ENCODE peak calls at places on chromosomes 11 and 22, in ten cellular contexts. One of them, this sample, is unnamed.

GRCh38 chr11:59754494-59754858 is 700 bp upstream of the STX3 start:
- DNase-seq in GM12878: no peak
- DNase-seq in transverse colon: peak; percentile 46
- DNase-seq in left ventricle myocardium inferior: peak; percentile 19
- DNase-seq in upper lobe of left lung: no peak
- DNase-seq in right atrium auricular region: no peak
- DNase-seq in sigmoid colon: no peak
- DNase-seq in lung: no peak
- DNase-seq in neural progenitor cell: peak; percentile 56
- DNase-seq in A673: peak; percentile 42
- DNase-seq in this sample: no peak

GRCh38 chr11:102367364-102367763 is 20.4 kb downstream of the BIRC2 start:
- DNase-seq in GM12878: no peak
- DNase-seq in transverse colon: no peak
- DNase-seq in left ventricle myocardium inferior: no peak
- DNase-seq in upper lobe of left lung: no peak
- DNase-seq in right atrium auricular region: no peak
- DNase-seq in sigmoid colon: no peak
- DNase-seq in lung: no peak
- DNase-seq in neural progenitor cell: no peak
- DNase-seq in A673: peak; percentile 55
- DNase-seq in this sample: no peak

GRCh38 chr11:96035744-96036087 is 111.8 kb upstream of the MTMR2 start:
- DNase-seq in GM12878: no peak
- DNase-seq in transverse colon: no peak
- DNase-seq in left ventricle myocardium inferior: no peak
- DNase-seq in upper lobe of left lung: no peak
- DNase-seq in right atrium auricular region: no peak
- DNase-seq in sigmoid colon: no peak
- DNase-seq in lung: no peak
- DNase-seq in neural progenitor cell: no peak
- DNase-seq in A673: no peak
- DNase-seq in this sample: no peak

GRCh38 chr11:70871881-70872280 is 380.5 kb downstream of the SHANK2 start:
- DNase-seq in GM12878: no peak
- DNase-seq in transverse colon: peak; percentile 18
- DNase-seq in left ventricle myocardium inferior: no peak
- DNase-seq in upper lobe of left lung: no peak
- DNase-seq in right atrium auricular region: no peak
- DNase-seq in sigmoid colon: peak; percentile 90
- DNase-seq in lung: no peak
- DNase-seq in neural progenitor cell: no peak
- DNase-seq in A673: no peak
- DNase-seq in this sample: no peak

GRCh38 chr11:113073290-113073953 is 112.2 kb downstream of the NCAM1 start:
- DNase-seq in GM12878: no peak
- DNase-seq in transverse colon: no peak
- DNase-seq in left ventricle myocardium inferior: peak; percentile 23
- DNase-seq in upper lobe of left lung: no peak
- DNase-seq in right atrium auricular region: no peak
- DNase-seq in sigmoid colon: no peak
- DNase-seq in lung: no peak
- DNase-seq in neural progenitor cell: no peak
- DNase-seq in A673: no peak
- DNase-seq in this sample: no peak

GRCh38 chr11:122202951-122203456 is 87.0 kb upstream of the BLID start:
- DNase-seq in GM12878: no peak
- DNase-seq in transverse colon: peak; percentile 40
- DNase-seq in left ventricle myocardium inferior: peak; percentile 66
- DNase-seq in upper lobe of left lung: peak; percentile 54
- DNase-seq in right atrium auricular region: peak; percentile 76
- DNase-seq in sigmoid colon: peak; percentile 89
- DNase-seq in lung: peak; percentile 70
- DNase-seq in neural progenitor cell: peak; percentile 81
- DNase-seq in A673: peak; percentile 90
- DNase-seq in this sample: peak; percentile 59

GRCh38 chr22:49991907-49992533 is 20.5 kb downstream of the IL17REL start:
- DNase-seq in GM12878: no peak
- DNase-seq in transverse colon: no peak
- DNase-seq in left ventricle myocardium inferior: no peak
- DNase-seq in upper lobe of left lung: no peak
- DNase-seq in right atrium auricular region: no peak
- DNase-seq in sigmoid colon: no peak
- DNase-seq in lung: no peak
- DNase-seq in neural progenitor cell: no peak
- DNase-seq in A673: no peak
- DNase-seq in this sample: no peak

GRCh38 chr11:61327669-61328071 is 5.2 kb downstream of the DDB1 start:
- DNase-seq in GM12878: no peak
- DNase-seq in transverse colon: no peak
- DNase-seq in left ventricle myocardium inferior: no peak
- DNase-seq in upper lobe of left lung: no peak
- DNase-seq in right atrium auricular region: no peak
- DNase-seq in sigmoid colon: no peak
- DNase-seq in lung: no peak
- DNase-seq in neural progenitor cell: no peak
- DNase-seq in A673: no peak
- DNase-seq in this sample: no peak

GRCh38 chr11:12523180-12523924 is 146.0 kb downstream of the PARVA start:
- DNase-seq in GM12878: no peak
- DNase-seq in transverse colon: no peak
- DNase-seq in left ventricle myocardium inferior: no peak
- DNase-seq in upper lobe of left lung: no peak
- DNase-seq in right atrium auricular region: no peak
- DNase-seq in sigmoid colon: peak; percentile 57
- DNase-seq in lung: no peak
- DNase-seq in neural progenitor cell: no peak
- DNase-seq in A673: no peak
- DNase-seq in this sample: no peak

GRCh38 chr22:25187469-25187868 is 12.2 kb upstream of the CRYBB3 start:
- DNase-seq in GM12878: no peak
- DNase-seq in transverse colon: no peak
- DNase-seq in left ventricle myocardium inferior: no peak
- DNase-seq in upper lobe of left lung: no peak
- DNase-seq in right atrium auricular region: no peak
- DNase-seq in sigmoid colon: no peak
- DNase-seq in lung: no peak
- DNase-seq in neural progenitor cell: no peak
- DNase-seq in A673: no peak
- DNase-seq in this sample: no peak

GRCh38 chr11:66008468-66009101 is 3.2 kb upstream of the CST6 start:
- DNase-seq in GM12878: no peak
- DNase-seq in transverse colon: no peak
- DNase-seq in left ventricle myocardium inferior: no peak
- DNase-seq in upper lobe of left lung: no peak
- DNase-seq in right atrium auricular region: no peak
- DNase-seq in sigmoid colon: no peak
- DNase-seq in lung: no peak
- DNase-seq in neural progenitor cell: no peak
- DNase-seq in A673: peak; percentile 50
- DNase-seq in this sample: no peak

GRCh38 chr11:99068832-99069231 is 48.1 kb downstream of the CNTN5 start:
- DNase-seq in GM12878: no peak
- DNase-seq in transverse colon: no peak
- DNase-seq in left ventricle myocardium inferior: no peak
- DNase-seq in upper lobe of left lung: no peak
- DNase-seq in right atrium auricular region: no peak
- DNase-seq in sigmoid colon: no peak
- DNase-seq in lung: no peak
- DNase-seq in neural progenitor cell: no peak
- DNase-seq in A673: no peak
- DNase-seq in this sample: no peak

GRCh38 chr22:36921309-36922096 is 8.1 kb downstream of the CSF2RB start:
- DNase-seq in GM12878: peak; percentile 69
- DNase-seq in transverse colon: peak; percentile 48
- DNase-seq in left ventricle myocardium inferior: no peak
- DNase-seq in upper lobe of left lung: peak; percentile 63
- DNase-seq in right atrium auricular region: peak; percentile 58
- DNase-seq in sigmoid colon: no peak
- DNase-seq in lung: no peak
- DNase-seq in neural progenitor cell: no peak
- DNase-seq in A673: no peak
- DNase-seq in this sample: no peak

GRCh38 chr22:30261134-30261533 is 5.5 kb downstream of the OSM start:
- DNase-seq in GM12878: no peak
- DNase-seq in transverse colon: no peak
- DNase-seq in left ventricle myocardium inferior: no peak
- DNase-seq in upper lobe of left lung: peak; percentile 71
- DNase-seq in right atrium auricular region: no peak
- DNase-seq in sigmoid colon: no peak
- DNase-seq in lung: no peak
- DNase-seq in neural progenitor cell: no peak
- DNase-seq in A673: no peak
- DNase-seq in this sample: no peak

GRCh38 chr11:19800714-19801519 is 88.3 kb downstream of the NAV2 start:
- DNase-seq in GM12878: no peak
- DNase-seq in transverse colon: no peak
- DNase-seq in left ventricle myocardium inferior: no peak
- DNase-seq in upper lobe of left lung: no peak
- DNase-seq in right atrium auricular region: no peak
- DNase-seq in sigmoid colon: no peak
- DNase-seq in lung: no peak
- DNase-seq in neural progenitor cell: no peak
- DNase-seq in A673: no peak
- DNase-seq in this sample: no peak
- TF ChIP-seq CTCF in GM12878: no peak
- TF ChIP-seq CTCF in transverse colon: no peak
- TF ChIP-seq CTCF in left ventricle myocardium inferior: no peak
- TF ChIP-seq CTCF in upper lobe of left lung: no peak
- TF ChIP-seq CTCF in right atrium auricular region: no peak
- TF ChIP-seq CTCF in sigmoid colon: no peak
- TF ChIP-seq CTCF in lung: no peak
- TF ChIP-seq CTCF in neural progenitor cell: peak; percentile 41
- TF ChIP-seq CTCF in A673: no peak
- TF ChIP-seq CTCF in this sample: peak; percentile 26

GRCh38 chr11:92131289-92131890 is 93.2 kb upstream of the FAT3 start:
- DNase-seq in GM12878: no peak
- DNase-seq in transverse colon: no peak
- DNase-seq in left ventricle myocardium inferior: no peak
- DNase-seq in upper lobe of left lung: no peak
- DNase-seq in right atrium auricular region: no peak
- DNase-seq in sigmoid colon: no peak
- DNase-seq in lung: no peak
- DNase-seq in neural progenitor cell: no peak
- DNase-seq in A673: no peak
- DNase-seq in this sample: no peak
- H3K9me3 ChIP-seq in GM12878: no peaks in the 10 kb centered on the region
- H3K9me3 ChIP-seq in transverse colon: no peaks in the 10 kb centered on the region
- H3K9me3 ChIP-seq in left ventricle myocardium inferior: no peaks in the 10 kb centered on the region
- H3K9me3 ChIP-seq in upper lobe of left lung: no peaks in the 10 kb centered on the region
- H3K9me3 ChIP-seq in right atrium auricular region: no peaks in the 10 kb centered on the region
- H3K9me3 ChIP-seq in sigmoid colon: no peaks in the 10 kb centered on the region
- H3K9me3 ChIP-seq in lung: no peaks in the 10 kb centered on the region
- H3K9me3 ChIP-seq in neural progenitor cell: no peaks in the 10 kb centered on the region
- H3K9me3 ChIP-seq in A673: no peaks in the 10 kb centered on the region
- H3K9me3 ChIP-seq in this sample: no peaks in the 10 kb centered on the region

DNA sequence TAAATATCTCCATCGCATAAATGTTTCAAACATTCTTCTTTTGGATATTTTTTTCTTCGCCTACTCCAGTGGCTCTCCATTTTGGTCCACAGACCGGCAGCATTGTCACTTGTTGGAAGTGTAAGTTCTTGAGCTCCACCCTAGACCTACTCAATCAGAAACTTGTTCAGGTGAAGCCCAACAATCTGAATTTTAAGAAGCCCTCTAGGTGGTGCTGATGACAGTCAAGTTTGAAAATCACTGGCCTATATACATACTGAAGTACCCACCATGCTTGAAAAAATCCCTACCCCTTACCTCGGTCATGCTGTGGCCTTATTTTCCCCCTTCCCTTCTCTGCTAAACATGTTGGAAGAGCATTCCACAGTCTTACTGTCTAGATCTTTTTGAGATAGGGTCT is 10.2 kb upstream of the ACAT1 start:
- DNase-seq in GM12878: no peak
- DNase-seq in transverse colon: no peak
- DNase-seq in left ventricle myocardium inferior: no peak
- DNase-seq in upper lobe of left lung: no peak
- DNase-seq in right atrium auricular region: no peak
- DNase-seq in sigmoid colon: no peak
- DNase-seq in lung: no peak
- DNase-seq in neural progenitor cell: no peak
- DNase-seq in A673: no peak
- DNase-seq in this sample: no peak
- TF ChIP-seq CTCF in GM12878: no peak
- TF ChIP-seq CTCF in transverse colon: no peak
- TF ChIP-seq CTCF in left ventricle myocardium inferior: no peak
- TF ChIP-seq CTCF in upper lobe of left lung: no peak
- TF ChIP-seq CTCF in right atrium auricular region: no peak
- TF ChIP-seq CTCF in sigmoid colon: no peak
- TF ChIP-seq CTCF in lung: no peak
- TF ChIP-seq CTCF in neural progenitor cell: no peak
- TF ChIP-seq CTCF in A673: no peak
- TF ChIP-seq CTCF in this sample: no peak

GRCh38 chr11:2645779-2646118 is 54.0 kb downstream of the KCNQ1OT1 start:
- DNase-seq in GM12878: no peak
- DNase-seq in transverse colon: no peak
- DNase-seq in left ventricle myocardium inferior: no peak
- DNase-seq in upper lobe of left lung: no peak
- DNase-seq in right atrium auricular region: no peak
- DNase-seq in sigmoid colon: no peak
- DNase-seq in lung: no peak
- DNase-seq in neural progenitor cell: no peak
- DNase-seq in A673: no peak
- DNase-seq in this sample: no peak

GRCh38 chr11:2647167-2647566 is 52.6 kb downstream of the KCNQ1OT1 start:
- DNase-seq in GM12878: no peak
- DNase-seq in transverse colon: no peak
- DNase-seq in left ventricle myocardium inferior: no peak
- DNase-seq in upper lobe of left lung: no peak
- DNase-seq in right atrium auricular region: no peak
- DNase-seq in sigmoid colon: no peak
- DNase-seq in lung: no peak
- DNase-seq in neural progenitor cell: no peak
- DNase-seq in A673: no peak
- DNase-seq in this sample: no peak

GRCh38 chr11:2649848-2650247 is 49.9 kb downstream of the KCNQ1OT1 start:
- DNase-seq in GM12878: no peak
- DNase-seq in transverse colon: no peak
- DNase-seq in left ventricle myocardium inferior: no peak
- DNase-seq in upper lobe of left lung: no peak
- DNase-seq in right atrium auricular region: no peak
- DNase-seq in sigmoid colon: no peak
- DNase-seq in lung: no peak
- DNase-seq in neural progenitor cell: no peak
- DNase-seq in A673: no peak
- DNase-seq in this sample: no peak

GRCh38 chr11:2649400-2649799 is 50.4 kb downstream of the KCNQ1OT1 start:
- DNase-seq in GM12878: no peak
- DNase-seq in transverse colon: no peak
- DNase-seq in left ventricle myocardium inferior: no peak
- DNase-seq in upper lobe of left lung: no peak
- DNase-seq in right atrium auricular region: no peak
- DNase-seq in sigmoid colon: no peak
- DNase-seq in lung: no peak
- DNase-seq in neural progenitor cell: no peak
- DNase-seq in A673: no peak
- DNase-seq in this sample: no peak

DNA sequence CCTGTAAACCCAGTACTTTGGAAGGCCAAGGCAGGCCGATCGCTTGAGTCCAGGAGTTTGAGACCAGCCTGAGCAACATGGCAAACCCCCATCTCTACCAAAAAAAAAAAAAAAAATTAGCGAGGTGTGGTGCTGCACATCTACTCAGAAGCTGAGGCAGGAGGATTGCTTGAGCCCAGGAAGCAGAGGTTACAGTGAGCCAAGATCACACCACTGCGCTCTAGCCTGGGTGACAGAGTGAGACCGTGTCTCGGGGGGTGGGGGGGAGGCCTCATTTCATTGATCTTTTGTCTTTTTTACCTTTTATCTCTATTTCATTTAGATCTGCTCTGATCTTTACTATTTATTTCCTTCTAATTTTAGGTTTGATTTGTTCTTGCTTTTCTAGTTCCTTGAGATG is 51.8 kb downstream of the KCNQ1OT1 start:
- DNase-seq in GM12878: no peak
- DNase-seq in transverse colon: no peak
- DNase-seq in left ventricle myocardium inferior: no peak
- DNase-seq in upper lobe of left lung: no peak
- DNase-seq in right atrium auricular region: no peak
- DNase-seq in sigmoid colon: no peak
- DNase-seq in lung: no peak
- DNase-seq in neural progenitor cell: no peak
- DNase-seq in A673: no peak
- DNase-seq in this sample: no peak
- H3K9me3 ChIP-seq in GM12878: peaks cover 7% of the 10 kb centered on the region
- H3K9me3 ChIP-seq in transverse colon: peaks cover 55% of the 10 kb centered on the region
- H3K9me3 ChIP-seq in left ventricle myocardium inferior: peaks cover 100% of the 10 kb centered on the region
- H3K9me3 ChIP-seq in upper lobe of left lung: peaks cover 71% of the 10 kb centered on the region
- H3K9me3 ChIP-seq in right atrium auricular region: peaks cover 66% of the 10 kb centered on the region
- H3K9me3 ChIP-seq in sigmoid colon: peaks cover 40% of the 10 kb centered on the region
- H3K9me3 ChIP-seq in lung: peaks cover 27% of the 10 kb centered on the region
- H3K9me3 ChIP-seq in neural progenitor cell: peaks cover 48% of the 10 kb centered on the region
- H3K9me3 ChIP-seq in A673: peaks cover 99% of the 10 kb centered on the region
- H3K9me3 ChIP-seq in this sample: peaks cover 92% of the 10 kb centered on the region